ENCODE peak calls at places on chromosomes 2 and 18, in nine cellular contexts. One of them, this sample, is unnamed.

GRCh38 chr2:180311-180710 is 83.5 kb downstream of the SH3YL1 start:
- DNase-seq in activated naive CD4-positive, alpha-beta T cell: no peak
- DNase-seq in CMK: no peak
- DNase-seq in hypothalamus: no peak
- DNase-seq in colonic mucosa: no peak
- DNase-seq in central memory CD4-positive, alpha-beta T cell: no peak
- DNase-seq in HAP-1: no peak
- DNase-seq in sciatic nerve: no peak
- DNase-seq in amniotic stem cell: no peak
- DNase-seq in this sample: no peak

GRCh38 chr2:151827564-151828142 is 568 bp downstream of the ARL5A start:
- DNase-seq in activated naive CD4-positive, alpha-beta T cell: peak; percentile 9
- DNase-seq in CMK: no peak
- DNase-seq in hypothalamus: no peak
- DNase-seq in colonic mucosa: peak; percentile 52
- DNase-seq in central memory CD4-positive, alpha-beta T cell: peak; percentile 22
- DNase-seq in HAP-1: peak; percentile 49
- DNase-seq in sciatic nerve: peak; percentile 79
- DNase-seq in amniotic stem cell: no peak
- DNase-seq in this sample: peak; percentile 34

GRCh38 chr2:84856785-84857184 is 24.1 kb downstream of the TRABD2A start:
- DNase-seq in activated naive CD4-positive, alpha-beta T cell: no peak
- DNase-seq in CMK: no peak
- DNase-seq in hypothalamus: no peak
- DNase-seq in colonic mucosa: no peak
- DNase-seq in central memory CD4-positive, alpha-beta T cell: no peak
- DNase-seq in HAP-1: no peak
- DNase-seq in sciatic nerve: no peak
- DNase-seq in amniotic stem cell: no peak
- DNase-seq in this sample: no peak

GRCh38 chr2:232336956-232337700 is 41.4 kb upstream of the ALPP start:
- DNase-seq in activated naive CD4-positive, alpha-beta T cell: no peak
- DNase-seq in CMK: no peak
- DNase-seq in hypothalamus: no peak
- DNase-seq in colonic mucosa: no peak
- DNase-seq in central memory CD4-positive, alpha-beta T cell: no peak
- DNase-seq in HAP-1: peak; percentile 5
- DNase-seq in sciatic nerve: peak; percentile 34
- DNase-seq in amniotic stem cell: no peak
- DNase-seq in this sample: no peak

GRCh38 chr2:197883354-197884032 is 79.1 kb downstream of the PLCL1 start:
- DNase-seq in activated naive CD4-positive, alpha-beta T cell: no peak
- DNase-seq in CMK: no peak
- DNase-seq in hypothalamus: no peak
- DNase-seq in colonic mucosa: no peak
- DNase-seq in central memory CD4-positive, alpha-beta T cell: no peak
- DNase-seq in HAP-1: no peak
- DNase-seq in sciatic nerve: no peak
- DNase-seq in amniotic stem cell: no peak
- DNase-seq in this sample: peak; percentile 78

GRCh38 chr2:239819974-239820555 is 205.1 kb downstream of the NDUFA10 start:
- DNase-seq in activated naive CD4-positive, alpha-beta T cell: no peak
- DNase-seq in CMK: no peak
- DNase-seq in hypothalamus: no peak
- DNase-seq in colonic mucosa: peak; percentile 15
- DNase-seq in central memory CD4-positive, alpha-beta T cell: no peak
- DNase-seq in HAP-1: no peak
- DNase-seq in sciatic nerve: peak; percentile 49
- DNase-seq in amniotic stem cell: no peak
- DNase-seq in this sample: no peak

GRCh38 chr2:28993211-28993960 is 12.3 kb downstream of the TOGARAM2 start:
- DNase-seq in activated naive CD4-positive, alpha-beta T cell: no peak
- DNase-seq in CMK: no peak
- DNase-seq in hypothalamus: no peak
- DNase-seq in colonic mucosa: peak; percentile 76
- DNase-seq in central memory CD4-positive, alpha-beta T cell: no peak
- DNase-seq in HAP-1: no peak
- DNase-seq in sciatic nerve: no peak
- DNase-seq in amniotic stem cell: no peak
- DNase-seq in this sample: no peak

GRCh38 chr18:60846396-60846795 is 473.8 kb upstream of the MC4R start:
- DNase-seq in activated naive CD4-positive, alpha-beta T cell: no peak
- DNase-seq in CMK: no peak
- DNase-seq in hypothalamus: no peak
- DNase-seq in colonic mucosa: no peak
- DNase-seq in central memory CD4-positive, alpha-beta T cell: no peak
- DNase-seq in HAP-1: no peak
- DNase-seq in sciatic nerve: no peak
- DNase-seq in amniotic stem cell: no peak
- DNase-seq in this sample: peak; percentile 3

GRCh38 chr2:64914735-64915509 is 74.3 kb upstream of the SLC1A4 start:
- DNase-seq in activated naive CD4-positive, alpha-beta T cell: no peak
- DNase-seq in CMK: no peak
- DNase-seq in hypothalamus: no peak
- DNase-seq in colonic mucosa: no peak
- DNase-seq in central memory CD4-positive, alpha-beta T cell: no peak
- DNase-seq in HAP-1: peak; percentile 25
- DNase-seq in sciatic nerve: no peak
- DNase-seq in amniotic stem cell: no peak
- DNase-seq in this sample: peak; percentile 20

GRCh38 chr2:231590614-231591013 is 2.0 kb upstream of the TEX44 start:
- DNase-seq in activated naive CD4-positive, alpha-beta T cell: no peak
- DNase-seq in CMK: no peak
- DNase-seq in hypothalamus: no peak
- DNase-seq in colonic mucosa: no peak
- DNase-seq in central memory CD4-positive, alpha-beta T cell: no peak
- DNase-seq in HAP-1: no peak
- DNase-seq in sciatic nerve: no peak
- DNase-seq in amniotic stem cell: no peak
- DNase-seq in this sample: no peak

GRCh38 chr2:174247474-174248186 is 702 bp downstream of the OLA1 start:
- DNase-seq in activated naive CD4-positive, alpha-beta T cell: no peak
- DNase-seq in CMK: no peak
- DNase-seq in hypothalamus: no peak
- DNase-seq in colonic mucosa: peak; percentile 44
- DNase-seq in central memory CD4-positive, alpha-beta T cell: peak; percentile 6
- DNase-seq in HAP-1: peak; percentile 43
- DNase-seq in sciatic nerve: no peak
- DNase-seq in amniotic stem cell: no peak
- DNase-seq in this sample: no peak

GRCh38 chr2:127706215-127706990 is 5.1 kb downstream of the SFT2D3 start:
- DNase-seq in activated naive CD4-positive, alpha-beta T cell: no peak
- DNase-seq in CMK: no peak
- DNase-seq in hypothalamus: no peak
- DNase-seq in colonic mucosa: no peak
- DNase-seq in central memory CD4-positive, alpha-beta T cell: no peak
- DNase-seq in HAP-1: no peak
- DNase-seq in sciatic nerve: no peak
- DNase-seq in amniotic stem cell: no peak
- DNase-seq in this sample: no peak

GRCh38 chr2:106885981-106886915 is at the start of gene ST6GAL2:
- DNase-seq in activated naive CD4-positive, alpha-beta T cell: no peak
- DNase-seq in CMK: no peak
- DNase-seq in hypothalamus: peak; percentile 38
- DNase-seq in colonic mucosa: peak; percentile 33
- DNase-seq in central memory CD4-positive, alpha-beta T cell: no peak
- DNase-seq in HAP-1: no peak
- DNase-seq in sciatic nerve: no peak
- DNase-seq in amniotic stem cell: no peak
- DNase-seq in this sample: peak; percentile 26

GRCh38 chr2:202376460-202377307 is 557 bp downstream of the BMPR2 start:
- DNase-seq in activated naive CD4-positive, alpha-beta T cell: peak; percentile 30
- DNase-seq in CMK: no peak
- DNase-seq in hypothalamus: peak; percentile 37
- DNase-seq in colonic mucosa: peak; percentile 61
- DNase-seq in central memory CD4-positive, alpha-beta T cell: peak; percentile 55
- DNase-seq in HAP-1: peak; percentile 49
- DNase-seq in sciatic nerve: peak; percentile 74
- DNase-seq in amniotic stem cell: no peak
- DNase-seq in this sample: peak; percentile 48

GRCh38 chr2:109061736-109062557 is 67.1 kb upstream of the SH3RF3 start:
- DNase-seq in activated naive CD4-positive, alpha-beta T cell: no peak
- DNase-seq in CMK: no peak
- DNase-seq in hypothalamus: no peak
- DNase-seq in colonic mucosa: peak; percentile 24
- DNase-seq in central memory CD4-positive, alpha-beta T cell: no peak
- DNase-seq in HAP-1: no peak
- DNase-seq in sciatic nerve: no peak
- DNase-seq in amniotic stem cell: no peak
- DNase-seq in this sample: no peak

GRCh38 chr2:20421988-20422678 is 24.7 kb upstream of the RHOB start:
- DNase-seq in activated naive CD4-positive, alpha-beta T cell: no peak
- DNase-seq in CMK: no peak
- DNase-seq in hypothalamus: peak; percentile 43
- DNase-seq in colonic mucosa: peak; percentile 64
- DNase-seq in central memory CD4-positive, alpha-beta T cell: no peak
- DNase-seq in HAP-1: no peak
- DNase-seq in sciatic nerve: peak; percentile 83
- DNase-seq in amniotic stem cell: no peak
- DNase-seq in this sample: peak; percentile 96

This sample was measured in cardiac fibroblast.